ENCODE peak calls at places on chromosomes 7 and 10, in nine cellular contexts. H is ovary, Y is tibial nerve, P is upper lobe of left lung, T is HepG2, L is suprapubic skin, K is esophagus muscularis mucosa, S is SK-N-SH, F is transverse colon. B is an unnamed sample.
A peak's percentile ranks its signal among the peaks of the same experiment; 100 is the strongest.

GRCh38 chr7:37322831-37323230 is 125.8 kb downstream of the ELMO1 start:
- DNase-seq in K (no peak), H (no peak), L (no peak), P (no peak), T (no peak), Y (no peak), F (no peak), S (no peak), B (no peak)

GRCh38 chr10:28984431-28984830 is 304.4 kb upstream of the LYZL1 start:
- DNase-seq in H (peak; percentile 86), Y (peak; percentile 66), T (peak; percentile 33), P (peak; percentile 61), L (no peak), F (peak; percentile 44), S (no peak), K (peak; percentile 96), B (peak; percentile 89)

GRCh38 chr7:23470290-23471089 is at the start of gene IGF2BP3:
- DNase-seq in T (peak; percentile 91), P (no peak), S (peak; percentile 87), H (no peak), K (peak; percentile 91), Y (no peak), F (peak; percentile 24), L (no peak), B (no peak)

GRCh38 chr10:51743146-51743545 is 43.8 kb upstream of the CSTF2T start:
- DNase-seq in K (no peak), H (no peak), Y (no peak), F (no peak), S (no peak), L (no peak), P (no peak), T (no peak), B (no peak)

GRCh38 chr10:70773461-70773860 is 11.7 kb downstream of the TBATA start:
- DNase-seq in Y (no peak), F (no peak), H (no peak), K (no peak), P (no peak), T (no peak), L (no peak), S (no peak), B (no peak)

GRCh38 chr7:130488376-130489139 is 3.3 kb upstream of the MEST start:
- DNase-seq in F (no peak), S (peak; percentile 27), H (no peak), L (no peak), P (no peak), Y (no peak), T (no peak), K (no peak), B (no peak)

GRCh38 chr7:2980406-2981102 is 63.1 kb downstream of the CARD11 start:
- DNase-seq in Y (peak; percentile 7), T (no peak), P (peak; percentile 74), H (no peak), K (no peak), L (no peak), S (no peak), F (peak; percentile 28), B (no peak)

GRCh38 chr7:117459735-117460134 is 20.1 kb upstream of the CFTR start:
- DNase-seq in F (no peak), H (no peak), P (no peak), K (no peak), T (no peak), Y (no peak), L (no peak), S (no peak), B (no peak)

GRCh38 chr7:30163231-30163894 is 28.6 kb downstream of the MTURN start:
- DNase-seq in F (no peak), Y (no peak), T (peak; percentile 10), S (no peak), P (no peak), K (no peak), L (no peak), H (no peak), B (no peak)

GRCh38 chr10:112314822-112315474 is 31.7 kb downstream of the TECTB start:
- DNase-seq in F (peak; percentile 83), T (peak; percentile 64), S (peak; percentile 76), K (no peak), H (peak; percentile 81), L (peak; percentile 84), Y (peak; percentile 93), P (no peak), B (peak; percentile 81)

GRCh38 chr10:73734028-73734720 is 10.0 kb upstream of the SEC24C start:
- DNase-seq in H (no peak), L (no peak), K (no peak), P (peak; percentile 59), T (no peak), F (no peak), S (no peak), Y (no peak), B (no peak)

GRCh38 chr10:73732426-73732825 is 11.7 kb upstream of the SEC24C start:
- DNase-seq in F (no peak), S (no peak), K (no peak), L (no peak), H (no peak), P (no peak), Y (no peak), T (no peak), B (no peak)

GRCh38 chr10:73732931-73733623 is 11.1 kb upstream of the SEC24C start:
- DNase-seq in K (no peak), Y (no peak), S (no peak), T (no peak), H (no peak), P (peak; percentile 84), L (no peak), F (no peak), B (no peak)

GRCh38 chr10:73731588-73732375 is 12.4 kb upstream of the SEC24C start:
- DNase-seq in P (peak; percentile 84), F (no peak), K (no peak), L (no peak), Y (no peak), H (peak; percentile 45), T (no peak), S (no peak), B (no peak)

GRCh38 chr10:73730153-73730906 is 13.8 kb upstream of the SEC24C start:
- DNase-seq in L (peak; percentile 97), F (peak; percentile 91), T (peak; percentile 89), K (peak; percentile 98), P (peak; percentile 94), Y (peak; percentile 86), H (peak; percentile 90), S (peak; percentile 83), B (peak; percentile 94)
- H3K27me3 ChIP-seq in L (no peaks in the 10 kb centered on the region), F (no peaks in the 10 kb centered on the region), T (no peaks in the 10 kb centered on the region), K (no peaks in the 10 kb centered on the region), P (no peaks in the 10 kb centered on the region), Y (no peaks in the 10 kb centered on the region), H (no peaks in the 10 kb centered on the region), S (no peaks in the 10 kb centered on the region), B (no peaks in the 10 kb centered on the region)

GRCh38 chr10:133421336-133422222 is 2.8 kb downstream of the SPRN start:
- DNase-seq in S (peak; percentile 41), K (peak; percentile 86), L (no peak), H (no peak), Y (no peak), T (no peak), P (peak; percentile 78), F (no peak), B (no peak)

GRCh38 chr10:133418289-133418993 is 6.0 kb downstream of the SPRN start:
- DNase-seq in L (no peak), T (no peak), H (no peak), Y (no peak), K (peak; percentile 42), P (peak; percentile 45), S (no peak), F (no peak), B (no peak)

GRCh38 chr10:133420028-133420427 is 4.4 kb downstream of the SPRN start:
- DNase-seq in H (no peak), K (peak; percentile 77), T (no peak), Y (no peak), S (no peak), P (peak; percentile 55), F (no peak), L (no peak), B (no peak)

GRCh38 chr10:133420579-133420978 is 3.8 kb downstream of the SPRN start:
- DNase-seq in Y (no peak), F (no peak), T (no peak), S (no peak), L (no peak), P (peak; percentile 30), H (no peak), K (peak; percentile 89), B (no peak)

GRCh38 chr10:133419211-133419950 is 5.0 kb downstream of the SPRN start:
- DNase-seq in F (no peak), P (peak; percentile 75), K (peak; percentile 62), T (no peak), Y (no peak), H (no peak), S (no peak), L (no peak), B (no peak)
- TF ChIP-seq EP300 in F (no peak), P (no peak), K (no peak), T (no peak), Y (no peak), H (no peak), S (no peak), L (no peak), B (no peak)

DNA sequence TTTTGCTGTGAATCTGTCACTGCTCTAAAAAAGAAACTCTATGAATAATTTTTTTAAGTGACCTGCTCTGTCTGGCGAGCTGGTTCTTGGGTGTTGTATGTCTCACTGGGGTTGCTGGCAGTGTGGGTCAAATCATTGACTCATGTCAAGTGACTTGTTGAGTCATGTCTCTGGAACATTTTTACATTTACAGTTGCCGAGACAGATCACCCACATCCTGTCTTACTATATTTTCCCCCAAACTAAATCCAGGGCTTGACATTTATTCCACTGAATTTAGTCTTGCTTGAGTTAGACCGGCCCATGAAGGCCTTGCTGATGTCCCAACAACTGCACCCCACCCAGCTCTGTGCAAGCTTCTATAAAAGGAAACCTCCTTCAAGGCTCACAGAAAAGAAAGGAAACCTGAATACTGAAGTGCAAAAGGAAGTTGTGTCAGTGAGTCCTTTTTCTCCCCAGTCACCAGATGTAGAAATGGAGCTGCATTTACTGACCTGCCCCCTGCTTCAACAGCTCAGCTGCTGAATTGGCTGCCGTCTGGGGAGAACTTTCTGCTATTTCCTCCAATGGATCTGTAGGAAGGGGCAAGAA is 290.4 kb downstream of the TNS3 start:
- DNase-seq in F (no peak), K (peak; percentile 81), H (no peak), L (peak; percentile 63), Y (no peak), S (no peak), P (no peak), T (no peak), B (no peak)
- H3K4me3 ChIP-seq in F (no peak overlapping the region), K (no peak overlapping the region), H (no peak overlapping the region), L (no peak overlapping the region), Y (no peak overlapping the region), S (peak overlapping the region; percentile 0), P (no peak overlapping the region), T (no peak overlapping the region), B (no peak overlapping the region)

GRCh38 chr7:151861881-151862280 is 15.0 kb downstream of the PRKAG2 start:
- DNase-seq in P (no peak), Y (no peak), T (no peak), S (no peak), K (no peak), L (no peak), F (no peak), H (no peak), B (no peak)
- H3K27me3 ChIP-seq in P (no peaks in the 10 kb centered on the region), Y (no peaks in the 10 kb centered on the region), T (no peaks in the 10 kb centered on the region), S (peaks cover 22% of the 10 kb centered on the region), K (no peaks in the 10 kb centered on the region), L (no peaks in the 10 kb centered on the region), F (no peaks in the 10 kb centered on the region), H (no peaks in the 10 kb centered on the region), B (no peaks in the 10 kb centered on the region)